ENCODE peak calls at places on chromosomes 4 and X, in five cellular contexts. One of them, this sample, is unnamed.

GRCh38 chrX:41906515-41907165 is 16.7 kb downstream of the CASK start:
- DNase-seq in fibroblast of pulmonary artery: peak; percentile 10
- DNase-seq in lower lobe of right lung: no peak
- DNase-seq in lower leg skin: no peak
- DNase-seq in H7: no peak
- DNase-seq in this sample: no peak

GRCh38 chrX:40544343-40545250 is 36.2 kb upstream of the ATP6AP2 start:
- DNase-seq in fibroblast of pulmonary artery: peak; percentile 8
- DNase-seq in lower lobe of right lung: no peak
- DNase-seq in lower leg skin: no peak
- DNase-seq in H7: no peak
- DNase-seq in this sample: no peak

GRCh38 chr4:150087007-150087406 is 8.8 kb downstream of the DCLK2 start:
- DNase-seq in fibroblast of pulmonary artery: no peak
- DNase-seq in lower lobe of right lung: no peak
- DNase-seq in lower leg skin: no peak
- DNase-seq in H7: no peak
- DNase-seq in this sample: no peak

GRCh38 chrX:104659037-104659744 is 93.2 kb downstream of the IL1RAPL2 start:
- DNase-seq in fibroblast of pulmonary artery: peak; percentile 5
- DNase-seq in lower lobe of right lung: no peak
- DNase-seq in lower leg skin: no peak
- DNase-seq in H7: no peak
- DNase-seq in this sample: no peak

GRCh38 chrX:30219372-30219771 is 4.0 kb downstream of the MAGEB2 start:
- DNase-seq in fibroblast of pulmonary artery: no peak
- DNase-seq in lower lobe of right lung: no peak
- DNase-seq in lower leg skin: no peak
- DNase-seq in H7: peak; percentile 69
- DNase-seq in this sample: no peak

GRCh38 chrX:135513140-135513535 is 7.3 kb upstream of the INTS6L start:
- DNase-seq in fibroblast of pulmonary artery: no peak
- DNase-seq in lower lobe of right lung: no peak
- DNase-seq in lower leg skin: no peak
- DNase-seq in H7: no peak
- DNase-seq in this sample: no peak

GRCh38 chr4:137203601-137204000 is 328.7 kb downstream of the PCDH18 start:
- DNase-seq in fibroblast of pulmonary artery: peak; percentile 24
- DNase-seq in lower lobe of right lung: no peak
- DNase-seq in lower leg skin: no peak
- DNase-seq in H7: no peak
- DNase-seq in this sample: no peak

GRCh38 chr4:174503079-174503724 is 19.1 kb downstream of the HPGD start:
- DNase-seq in fibroblast of pulmonary artery: peak; percentile 26
- DNase-seq in lower lobe of right lung: no peak
- DNase-seq in lower leg skin: no peak
- DNase-seq in H7: no peak
- DNase-seq in this sample: no peak

GRCh38 chr4:10033191-10033881 is 12.0 kb upstream of the SLC2A9 start:
- DNase-seq in fibroblast of pulmonary artery: peak; percentile 76
- DNase-seq in lower lobe of right lung: no peak
- DNase-seq in lower leg skin: peak; percentile 54
- DNase-seq in H7: no peak
- DNase-seq in this sample: no peak

GRCh38 chr4:38939150-38939549 is 71.5 kb downstream of the FAM114A1 start:
- DNase-seq in fibroblast of pulmonary artery: no peak
- DNase-seq in lower lobe of right lung: no peak
- DNase-seq in lower leg skin: no peak
- DNase-seq in H7: no peak
- DNase-seq in this sample: peak; percentile 68

GRCh38 chrX:115602729-115603389 is 41.9 kb downstream of the PLS3 start:
- DNase-seq in fibroblast of pulmonary artery: no peak
- DNase-seq in lower lobe of right lung: no peak
- DNase-seq in lower leg skin: no peak
- DNase-seq in H7: no peak
- DNase-seq in this sample: no peak

GRCh38 chr4:3207531-3208037 is 41.4 kb upstream of the MSANTD1 start:
- DNase-seq in fibroblast of pulmonary artery: peak; percentile 59
- DNase-seq in lower lobe of right lung: no peak
- DNase-seq in lower leg skin: peak; percentile 15
- DNase-seq in H7: no peak
- DNase-seq in this sample: no peak

GRCh38 chrX:84216406-84216805 is 28.4 kb upstream of the RPS6KA6 start:
- DNase-seq in fibroblast of pulmonary artery: no peak
- DNase-seq in lower lobe of right lung: no peak
- DNase-seq in lower leg skin: no peak
- DNase-seq in H7: no peak
- DNase-seq in this sample: no peak
- H3K4me3 ChIP-seq in fibroblast of pulmonary artery: no peak overlapping the region
- H3K4me3 ChIP-seq in lower lobe of right lung: no peak overlapping the region
- H3K4me3 ChIP-seq in lower leg skin: no peak overlapping the region
- H3K4me3 ChIP-seq in H7: no peak overlapping the region
- H3K4me3 ChIP-seq in this sample: no peak overlapping the region

DNA sequence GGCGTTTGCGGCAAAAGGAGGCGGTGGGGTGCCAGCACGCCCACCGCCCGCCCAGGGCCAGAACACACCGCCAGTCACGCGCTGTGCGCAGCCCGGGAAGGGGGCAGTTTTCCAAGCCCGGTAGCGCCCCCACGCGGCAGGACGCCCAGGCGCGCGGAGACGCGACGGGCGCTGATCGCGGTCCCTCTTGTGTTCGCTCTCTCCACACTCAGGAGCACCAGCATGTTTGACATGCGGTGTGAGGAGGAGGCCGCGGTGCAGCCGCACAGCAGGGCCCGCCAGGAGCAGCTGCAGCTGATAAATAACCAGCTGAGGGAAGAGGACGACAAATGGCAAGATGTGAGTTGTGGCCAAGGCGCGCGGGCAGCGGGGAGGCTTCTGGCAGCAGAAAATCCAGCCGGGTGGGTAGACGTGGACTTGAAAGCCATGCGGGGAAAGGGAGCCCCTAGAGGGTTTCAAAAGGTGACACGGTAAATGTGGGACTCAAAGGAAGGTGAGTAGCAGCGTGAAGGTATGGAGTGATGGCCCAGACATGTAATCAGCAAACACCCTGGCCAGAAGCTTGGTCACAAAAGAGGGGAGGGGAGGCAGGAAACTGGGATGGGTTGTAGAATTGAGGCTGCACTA is 104.1 kb downstream of the PHOX2B start:
- DNase-seq in fibroblast of pulmonary artery: peak; percentile 46
- DNase-seq in lower lobe of right lung: peak; percentile 78
- DNase-seq in lower leg skin: peak; percentile 91
- DNase-seq in H7: peak; percentile 92
- DNase-seq in this sample: peak; percentile 32
- H3K4me3 ChIP-seq in fibroblast of pulmonary artery: no peak overlapping the region
- H3K4me3 ChIP-seq in lower lobe of right lung: no peak overlapping the region
- H3K4me3 ChIP-seq in lower leg skin: no peak overlapping the region
- H3K4me3 ChIP-seq in H7: no peak overlapping the region
- H3K4me3 ChIP-seq in this sample: no peak overlapping the region

DNA sequence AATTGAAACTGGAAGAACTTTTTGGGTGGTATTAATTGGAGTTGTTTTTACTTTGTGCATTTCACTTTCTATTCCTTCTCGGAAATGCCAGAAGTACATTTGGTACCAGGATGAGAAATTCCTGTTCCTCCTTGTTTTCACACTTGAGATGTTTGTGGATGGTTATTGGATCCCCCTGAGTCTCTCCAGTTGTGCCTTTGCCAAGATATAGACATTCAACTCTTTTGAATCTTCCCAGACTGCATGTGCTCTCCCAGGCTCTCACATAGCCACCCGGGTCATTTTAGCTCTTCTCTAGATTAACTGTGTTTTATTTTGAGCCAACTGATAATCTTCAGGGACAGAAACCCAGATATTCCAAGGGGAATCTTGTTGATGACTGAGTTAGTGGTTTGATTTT is 120.5 kb downstream of the AFF1 start:
- DNase-seq in fibroblast of pulmonary artery: no peak
- DNase-seq in lower lobe of right lung: no peak
- DNase-seq in lower leg skin: no peak
- DNase-seq in H7: no peak
- DNase-seq in this sample: no peak
- H3K4me3 ChIP-seq in fibroblast of pulmonary artery: no peak overlapping the region
- H3K4me3 ChIP-seq in lower lobe of right lung: no peak overlapping the region
- H3K4me3 ChIP-seq in lower leg skin: no peak overlapping the region
- H3K4me3 ChIP-seq in H7: no peak overlapping the region
- H3K4me3 ChIP-seq in this sample: no peak overlapping the region

GRCh38 chr4:87862236-87862635 is 29.5 kb downstream of the MEPE start:
- DNase-seq in fibroblast of pulmonary artery: no peak
- DNase-seq in lower lobe of right lung: no peak
- DNase-seq in lower leg skin: no peak
- DNase-seq in H7: no peak
- DNase-seq in this sample: no peak
- H3K4me3 ChIP-seq in fibroblast of pulmonary artery: no peak overlapping the region
- H3K4me3 ChIP-seq in lower lobe of right lung: no peak overlapping the region
- H3K4me3 ChIP-seq in lower leg skin: no peak overlapping the region
- H3K4me3 ChIP-seq in H7: no peak overlapping the region
- H3K4me3 ChIP-seq in this sample: no peak overlapping the region

DNA sequence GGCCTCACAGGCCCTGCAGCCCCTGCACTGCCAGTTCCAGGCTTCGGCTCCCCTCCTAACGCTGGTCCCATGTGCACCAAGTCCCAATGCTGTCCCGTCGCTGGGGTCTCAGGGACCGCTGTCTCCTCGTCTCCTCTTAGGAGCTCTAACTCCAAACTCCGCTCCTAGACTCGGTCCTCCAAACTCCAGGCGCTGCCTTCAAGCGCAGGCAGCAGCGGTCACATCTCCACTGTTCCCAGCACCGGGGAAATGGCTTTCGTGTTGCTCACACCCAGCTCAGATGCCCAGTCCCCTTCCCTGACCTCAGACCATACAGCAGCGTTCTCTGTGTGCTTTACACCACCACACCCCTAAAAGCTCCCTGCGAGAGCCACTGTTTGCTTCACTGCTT is 19.6 kb upstream of the HMX1 start:
- DNase-seq in fibroblast of pulmonary artery: no peak
- DNase-seq in lower lobe of right lung: no peak
- DNase-seq in lower leg skin: no peak
- DNase-seq in H7: peak; percentile 72
- DNase-seq in this sample: no peak
- H3K4me3 ChIP-seq in fibroblast of pulmonary artery: no peak overlapping the region
- H3K4me3 ChIP-seq in lower lobe of right lung: no peak overlapping the region
- H3K4me3 ChIP-seq in lower leg skin: no peak overlapping the region
- H3K4me3 ChIP-seq in H7: no peak overlapping the region
- H3K4me3 ChIP-seq in this sample: no peak overlapping the region